ENCODE peak calls at places on chromosomes 4 and X, in five cellular contexts. A is lower lobe of right lung, U is ascending aorta, Z is thyroid gland, R is Karpas-422. X is an unnamed sample.

GRCh38 chr4:79987401-79987800 is 85.6 kb downstream of the ANTXR2 start:
- DNase-seq in R (no peak), U (no peak), Z (no peak), A (no peak), X (no peak)

GRCh38 chr4:173522874-173523395 is 7.1 kb downstream of the HAND2 start:
- DNase-seq in A (no peak), Z (no peak), U (no peak), R (no peak), X (no peak)

GRCh38 chrX:130746709-130747347 is 156.2 kb downstream of the ENOX2 start:
- DNase-seq in A (no peak), R (no peak), U (no peak), Z (no peak), X (peak; percentile 52)

GRCh38 chrX:145213504-145213903 is 33.8 kb upstream of the SPANXN1 start:
- DNase-seq in R (peak; percentile 72), A (no peak), Z (no peak), U (no peak), X (no peak)

GRCh38 chr4:56220261-56220660 is 167.0 kb downstream of the AASDH start:
- DNase-seq in Z (no peak), R (no peak), A (no peak), U (no peak), X (no peak)

GRCh38 chr4:132818091-132818490 is 331.0 kb upstream of the PCDH10 start:
- DNase-seq in R (peak; percentile 47), Z (no peak), U (no peak), A (no peak), X (no peak)

GRCh38 chr4:171067422-171067821 is 745.8 kb upstream of the GALNTL6 start:
- DNase-seq in R (no peak), Z (no peak), A (no peak), U (no peak), X (no peak)

GRCh38 chr4:113743690-113744089 is 17.8 kb downstream of the CAMK2D start:
- DNase-seq in U (no peak), A (no peak), Z (no peak), R (no peak), X (no peak)

GRCh38 chrX:102739642-102740041 is 19.1 kb downstream of the GPRASP3 start:
- DNase-seq in R (no peak), U (no peak), Z (no peak), A (no peak), X (no peak)

GRCh38 chr4:176805155-176805554 is 12.4 kb upstream of the VEGFC start:
- DNase-seq in Z (no peak), R (no peak), A (no peak), U (no peak), X (peak; percentile 64)

GRCh38 chrX:19673334-19674040 is 158.2 kb upstream of the MAP3K15 start:
- DNase-seq in A (no peak), Z (peak; percentile 89), U (peak; percentile 77), R (no peak), X (peak; percentile 79)

GRCh38 chr4:69896530-69897116 is 34.2 kb upstream of the CSN1S1 start:
- DNase-seq in Z (no peak), R (no peak), U (no peak), A (no peak), X (no peak)

GRCh38 chrX:117092641-117093040 is 629.9 kb upstream of the CT83 start:
- DNase-seq in U (no peak), R (no peak), Z (no peak), A (no peak), X (no peak)

GRCh38 chr4:121096629-121097028 is 24.3 kb upstream of the NDNF start:
- DNase-seq in U (no peak), A (no peak), Z (no peak), R (peak; percentile 73), X (no peak)

GRCh38 chr4:184348311-184349233 is 125.8 kb downstream of the IRF2 start:
- DNase-seq in Z (no peak), U (no peak), R (no peak), A (no peak), X (no peak)
- H3K4me1 ChIP-seq in Z (peaks cover 27% of the 10 kb centered on the region), U (no peaks in the 10 kb centered on the region), R (peaks cover 56% of the 10 kb centered on the region), A (peaks cover 55% of the 10 kb centered on the region), X (peaks cover 4% of the 10 kb centered on the region)

DNA sequence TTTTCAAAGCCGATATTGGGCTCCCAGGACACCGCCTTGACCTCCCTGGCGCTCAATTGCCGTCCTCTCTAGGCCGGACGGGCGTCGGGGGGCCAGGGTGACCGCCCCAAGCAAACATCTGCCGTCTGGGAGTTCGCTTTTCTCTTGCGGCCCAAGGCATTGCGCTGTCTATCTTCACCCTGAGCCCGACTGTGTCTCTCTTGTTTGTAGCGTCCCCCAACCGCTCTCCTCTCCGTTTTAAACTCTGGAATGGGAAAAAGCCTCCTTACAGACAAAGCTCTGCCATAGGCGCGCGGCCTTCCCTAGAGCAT is 551 bp upstream of the ARX start:
- DNase-seq in U (no peak), Z (no peak), A (no peak), R (no peak), X (no peak)
- H3K4me1 ChIP-seq in U (peaks cover 2% of the 10 kb centered on the region), Z (peaks cover 24% of the 10 kb centered on the region), A (peaks cover 10% of the 10 kb centered on the region), R (no peaks in the 10 kb centered on the region), X (no peaks in the 10 kb centered on the region)

GRCh38 chr4:16893141-16893571 is 5.3 kb downstream of the LDB2 start:
- DNase-seq in A (no peak), R (no peak), U (no peak), Z (no peak), X (no peak)
- H3K4me1 ChIP-seq in A (peaks cover 17% of the 10 kb centered on the region), R (no peaks in the 10 kb centered on the region), U (no peaks in the 10 kb centered on the region), Z (peaks cover 3% of the 10 kb centered on the region), X (peaks cover 40% of the 10 kb centered on the region)

DNA sequence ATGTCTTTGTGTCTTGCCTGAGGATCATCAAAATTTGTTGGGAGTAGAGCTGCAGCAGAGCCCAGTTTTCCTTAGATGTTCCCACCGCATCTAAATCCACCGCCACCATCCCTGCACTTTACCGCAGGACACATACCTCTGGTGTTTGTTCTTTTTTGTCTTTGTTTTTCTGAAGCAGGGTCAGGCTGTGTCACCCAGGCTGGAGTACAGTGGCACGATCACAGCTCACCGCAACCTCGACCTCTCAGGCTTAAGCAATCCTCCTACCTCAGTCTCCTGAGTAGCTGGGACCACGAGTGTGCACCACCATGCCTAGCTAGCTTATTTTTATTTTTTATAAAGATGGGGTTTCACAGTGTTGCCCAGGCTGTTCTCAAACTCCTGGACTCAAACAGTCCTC is 4.6 kb downstream of the ENOPH1 start:
- DNase-seq in Z (no peak), U (no peak), R (no peak), A (no peak), X (no peak)
- H3K4me1 ChIP-seq in Z (peaks cover 8% of the 10 kb centered on the region), U (peaks cover 5% of the 10 kb centered on the region), R (peaks cover 31% of the 10 kb centered on the region), A (peaks cover 20% of the 10 kb centered on the region), X (peaks cover 11% of the 10 kb centered on the region)

GRCh38 chr4:128525387-128525786 is 237.8 kb upstream of the PGRMC2 start:
- DNase-seq in R (peak; percentile 84), A (no peak), U (no peak), Z (no peak), X (no peak)
- H3K4me1 ChIP-seq in R (peaks cover 70% of the 10 kb centered on the region), A (peaks cover 26% of the 10 kb centered on the region), U (peaks cover 58% of the 10 kb centered on the region), Z (peaks cover 58% of the 10 kb centered on the region), X (peaks cover 73% of the 10 kb centered on the region)

DNA sequence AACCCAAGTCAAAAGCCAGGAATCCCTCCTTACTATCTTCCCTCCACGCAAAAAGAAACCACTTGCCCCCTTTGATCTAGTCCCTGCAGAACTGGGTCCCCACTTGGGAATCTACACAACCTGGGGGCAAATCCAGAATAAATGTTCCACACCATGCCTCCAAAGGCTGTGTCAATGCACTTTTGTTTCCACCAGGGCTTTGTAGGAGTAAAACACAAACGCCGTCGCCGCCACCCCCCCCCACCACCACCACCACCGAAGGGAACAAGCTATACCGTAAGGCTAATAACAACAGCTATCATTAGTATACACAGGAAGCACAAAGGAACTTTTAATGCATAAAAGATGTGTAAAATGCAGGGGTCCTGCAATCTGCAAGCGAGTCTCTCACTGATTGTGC is 13.3 kb downstream of the BCOR start:
- DNase-seq in R (no peak), Z (no peak), A (no peak), U (no peak), X (no peak)
- H3K4me1 ChIP-seq in R (peaks cover 67% of the 10 kb centered on the region), Z (peaks cover 59% of the 10 kb centered on the region), A (peaks cover 54% of the 10 kb centered on the region), U (peaks cover 24% of the 10 kb centered on the region), X (peaks cover 23% of the 10 kb centered on the region)

GRCh38 chr4:82892467-82892802 is 1.5 kb upstream of the SEC31A start:
- DNase-seq in Z (no peak), U (no peak), R (no peak), A (no peak), X (no peak)

GRCh38 chr4:82891728-82892466 is 944 bp upstream of the SEC31A start:
- DNase-seq in Z (no peak), U (no peak), A (no peak), R (peak; percentile 46), X (no peak)

GRCh38 chr4:82890913-82891727 is at the start of gene SEC31A:
- DNase-seq in Z (peak; percentile 96), R (peak; percentile 96), U (peak; percentile 97), A (peak; percentile 98), X (peak; percentile 91)

GRCh38 chr4:82889287-82889686 is 1.7 kb downstream of the SEC31A start:
- DNase-seq in A (no peak), Z (no peak), U (no peak), R (no peak), X (no peak)

DNA sequence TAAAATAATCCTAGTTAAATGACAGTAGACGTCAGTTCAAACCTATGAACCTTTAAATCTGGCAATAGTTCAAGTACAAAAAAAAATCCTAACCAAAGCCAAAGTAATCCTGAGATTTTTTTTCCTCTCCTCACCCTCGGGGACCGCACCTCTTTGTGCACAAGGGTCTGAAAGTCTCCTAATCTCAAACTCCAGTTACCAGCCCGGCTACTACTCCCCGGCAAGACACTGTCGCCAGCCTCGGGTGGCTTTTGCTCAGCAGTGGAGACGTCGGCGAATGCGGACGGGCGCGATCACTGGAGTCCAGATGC is 396 bp downstream of the SEC31A start:
- DNase-seq in U (no peak), A (no peak), Z (no peak), R (no peak), X (no peak)
- H3K4me1 ChIP-seq in U (peaks cover 15% of the 10 kb centered on the region), A (peaks cover 44% of the 10 kb centered on the region), Z (peaks cover 21% of the 10 kb centered on the region), R (peaks cover 62% of the 10 kb centered on the region), X (peaks cover 30% of the 10 kb centered on the region)

DNA sequence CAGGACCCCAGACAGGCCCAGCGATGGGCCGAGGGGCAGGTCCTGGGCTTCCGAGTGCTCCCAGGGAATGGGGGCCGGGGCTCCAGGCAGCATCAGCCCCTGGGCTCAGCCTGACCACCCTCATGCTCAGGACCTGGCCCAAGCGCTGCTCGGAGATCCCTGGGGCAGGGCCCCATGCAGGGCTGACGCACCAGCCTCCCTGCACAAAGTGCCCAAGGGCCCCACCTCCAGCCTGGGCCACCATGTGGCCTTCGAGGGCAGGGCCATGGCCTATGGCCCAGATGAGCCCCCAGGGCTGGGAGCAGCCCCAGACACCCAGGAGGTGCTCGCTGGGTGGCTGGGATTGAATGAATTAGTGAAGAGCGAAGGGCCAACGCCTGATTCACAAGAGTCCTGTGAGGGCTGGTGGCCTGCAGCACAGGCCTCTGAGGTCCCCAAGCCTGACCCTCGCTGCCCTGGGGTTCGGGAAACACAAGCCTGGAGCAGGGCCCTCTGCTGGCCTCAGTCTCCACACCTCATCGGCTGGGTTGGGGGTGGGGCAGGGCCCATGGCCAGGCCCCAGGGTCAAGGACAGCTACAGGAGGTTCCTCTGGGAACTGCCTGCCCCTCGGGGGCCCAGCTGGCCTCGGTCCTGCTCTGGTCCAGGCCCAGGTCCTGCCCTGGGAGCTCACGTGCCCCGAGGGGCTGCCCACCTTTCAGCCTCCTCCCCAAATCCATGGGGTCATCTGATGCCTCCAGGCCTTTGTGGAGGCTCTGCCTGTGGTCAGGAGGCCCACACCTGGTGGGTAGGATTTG is 13.3 kb upstream of the FGFR3 start:
- DNase-seq in A (no peak), Z (no peak), U (no peak), R (no peak), X (peak; percentile 84)
- H3K4me1 ChIP-seq in A (peaks cover 10% of the 10 kb centered on the region), Z (peaks cover 24% of the 10 kb centered on the region), U (no peaks in the 10 kb centered on the region), R (peaks cover 19% of the 10 kb centered on the region), X (no peaks in the 10 kb centered on the region)

GRCh38 chr4:2595436-2595835 is 59.0 kb downstream of the FAM193A start:
- DNase-seq in Z (no peak), R (no peak), U (no peak), A (no peak), X (peak; percentile 19)
- H3K4me1 ChIP-seq in Z (peaks cover 35% of the 10 kb centered on the region), R (peaks cover 78% of the 10 kb centered on the region), U (peaks cover 20% of the 10 kb centered on the region), A (peaks cover 76% of the 10 kb centered on the region), X (peaks cover 19% of the 10 kb centered on the region)

X was measured in osteoblast.